ENCODE peak calls at places on chromosomes 3 and 15, in seven cellular contexts. P is prostate gland, B is uterus, G is hepatocyte, C is AG10803, I is HFFc6, R is tibial artery. M is an unnamed sample.

GRCh38 chr15:45307230-45307924 is 55.3 kb downstream of the SLC28A2 start:
- DNase-seq in P (peak), B (no peak), G (peak), C (peak), I (peak), R (no peak), M (no peak)

GRCh38 chr3:97910931-97911351 is 61.3 kb downstream of the RIOX2 start:
- DNase-seq in P (peak), B (no peak), G (peak), C (no peak), I (no peak), R (no peak), M (no peak)

GRCh38 chr3:65894126-65894525 is 144.6 kb downstream of the MAGI1 start:
- DNase-seq in P (no peak), B (no peak), G (no peak), C (peak), I (no peak), R (no peak), M (no peak)

GRCh38 chr3:159882367-159882766 is 106.3 kb upstream of the IL12A start:
- DNase-seq in P (no peak), B (no peak), G (no peak), C (no peak), I (no peak), R (no peak), M (no peak)

GRCh38 chr3:60803812-60804211 is 447.4 kb downstream of the FHIT start:
- DNase-seq in P (no peak), B (no peak), G (no peak), C (peak), I (no peak), R (no peak), M (no peak)

GRCh38 chr3:49868951-49869454 is 703 bp downstream of the CAMKV start:
- DNase-seq in P (no peak), B (no peak), G (no peak), C (no peak), I (no peak), R (no peak), M (no peak)

GRCh38 chr15:66498501-66499386 is 1.2 kb upstream of the SNAPC5 start:
- DNase-seq in P (no peak), B (no peak), G (peak), C (peak), I (peak), R (no peak), M (no peak)

GRCh38 chr15:46266691-46267090 is 631.9 kb downstream of the SQOR start:
- DNase-seq in P (no peak), B (no peak), G (no peak), C (no peak), I (no peak), R (no peak), M (no peak)

GRCh38 chr3:168885028-168885427 is 778.5 kb downstream of the MECOM start:
- DNase-seq in P (no peak), B (no peak), G (no peak), C (peak), I (peak), R (no peak), M (no peak)

GRCh38 chr3:179464296-179465092 is 13.2 kb upstream of the GNB4 start:
- DNase-seq in P (peak), B (no peak), G (no peak), C (no peak), I (no peak), R (no peak), M (no peak)

GRCh38 chr3:55373413-55373812 is 113.7 kb downstream of the WNT5A start:
- DNase-seq in P (no peak), B (no peak), G (no peak), C (no peak), I (no peak), R (no peak), M (no peak)

GRCh38 chr3:1693145-1693544 is 405.5 kb upstream of the CNTN4 start:
- DNase-seq in P (no peak), B (no peak), G (no peak), C (no peak), I (no peak), R (no peak), M (no peak)

GRCh38 chr15:47975422-47975821 is 145.4 kb upstream of the SLC24A5 start:
- DNase-seq in P (no peak), B (no peak), G (no peak), C (no peak), I (no peak), R (no peak), M (no peak)

GRCh38 chr15:62342959-62343358 is 177.9 kb upstream of the C2CD4B start:
- DNase-seq in P (no peak), B (no peak), G (no peak), C (no peak), I (no peak), R (no peak), M (no peak)

GRCh38 chr3:166455724-166456123 is 618.5 kb upstream of the BCHE start:
- DNase-seq in P (no peak), B (no peak), G (no peak), C (peak), I (no peak), R (no peak), M (no peak)

GRCh38 chr15:44775923-44776322 is 39.6 kb downstream of the TRIM69 start:
- DNase-seq in P (no peak), B (no peak), G (peak), C (peak), I (no peak), R (no peak), M (no peak)

GRCh38 chr3:30518201-30518864 is 88.1 kb upstream of the TGFBR2 start:
- DNase-seq in P (peak), B (peak), G (peak), C (peak), I (no peak), R (peak), M (no peak)

GRCh38 chr3:123081718-123082369 is 15.0 kb downstream of the PDIA5 start:
- DNase-seq in P (no peak), B (no peak), G (no peak), C (no peak), I (no peak), R (no peak), M (no peak)

GRCh38 chr15:52528465-52529288 is at the start of gene MYO5A:
- DNase-seq in P (peak), B (peak), G (peak), C (peak), I (peak), R (peak), M (peak)

GRCh38 chr15:98025237-98025636 is 64.7 kb downstream of the ARRDC4 start:
- DNase-seq in P (no peak), B (no peak), G (no peak), C (peak), I (peak), R (no peak), M (no peak)

GRCh38 chr3:167406876-167407492 is 26.9 kb upstream of the ZBBX start:
- DNase-seq in P (peak), B (no peak), G (peak), C (peak), I (no peak), R (no peak), M (no peak)

GRCh38 chr3:13711911-13712650 is 163.2 kb downstream of the FBLN2 start:
- DNase-seq in P (peak), B (no peak), G (no peak), C (no peak), I (no peak), R (peak), M (no peak)

GRCh38 chr3:18423401-18424212 is 1.5 kb downstream of the SATB1 start:
- DNase-seq in P (peak), B (peak), G (peak), C (peak), I (peak), R (peak), M (peak)

GRCh38 chr3:48142316-48142870 is 45.8 kb downstream of the CDC25A start:
- DNase-seq in P (peak), B (no peak), G (no peak), C (no peak), I (no peak), R (no peak), M (no peak)

GRCh38 chr15:92612891-92613290 is 42.7 kb downstream of the FAM174B start:
- DNase-seq in P (no peak), B (no peak), G (no peak), C (no peak), I (no peak), R (peak), M (no peak)

GRCh38 chr15:92611150-92611549 is 44.4 kb downstream of the FAM174B start:
- DNase-seq in P (no peak), B (no peak), G (no peak), C (no peak), I (no peak), R (no peak), M (no peak)

GRCh38 chr15:92610101-92610520 is 45.5 kb downstream of the FAM174B start:
- DNase-seq in P (no peak), B (no peak), G (no peak), C (no peak), I (no peak), R (peak), M (no peak)

GRCh38 chr15:92613841-92614240 is 41.7 kb downstream of the FAM174B start:
- DNase-seq in P (no peak), B (peak), G (no peak), C (no peak), I (no peak), R (no peak), M (no peak)

GRCh38 chr15:92611995-92612745 is 43.4 kb downstream of the FAM174B start:
- DNase-seq in P (no peak), B (no peak), G (no peak), C (peak), I (no peak), R (peak), M (no peak)
- TF ChIP-seq CTCF in P (no peak), B (no peak), G (no peak), C (no peak), I (no peak), R (no peak), M (no peak)

DNA sequence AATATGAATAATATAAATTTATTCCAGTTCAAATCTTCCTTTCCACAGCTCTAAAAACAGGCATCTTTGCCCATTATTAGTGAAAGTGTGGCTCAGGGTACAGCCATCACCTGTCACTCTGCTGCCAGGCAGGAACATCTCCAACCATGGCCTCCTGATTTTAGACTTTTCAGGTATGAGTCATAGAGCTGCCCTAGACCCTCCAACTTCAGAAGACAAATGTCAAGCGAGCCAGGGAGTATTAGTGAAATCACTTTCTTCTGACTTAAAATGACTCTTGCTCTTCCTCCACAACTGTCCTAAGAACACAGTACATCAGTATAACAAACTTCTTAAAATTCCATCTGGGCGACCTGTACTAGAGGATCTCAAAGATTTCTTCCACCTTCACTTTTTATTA is 78.1 kb upstream of the AKAP13 start:
- DNase-seq in P (no peak), B (no peak), G (no peak), C (no peak), I (no peak), R (no peak), M (no peak)
- TF ChIP-seq CTCF in P (no peak), B (no peak), G (no peak), C (no peak), I (no peak), R (no peak), M (no peak)

DNA sequence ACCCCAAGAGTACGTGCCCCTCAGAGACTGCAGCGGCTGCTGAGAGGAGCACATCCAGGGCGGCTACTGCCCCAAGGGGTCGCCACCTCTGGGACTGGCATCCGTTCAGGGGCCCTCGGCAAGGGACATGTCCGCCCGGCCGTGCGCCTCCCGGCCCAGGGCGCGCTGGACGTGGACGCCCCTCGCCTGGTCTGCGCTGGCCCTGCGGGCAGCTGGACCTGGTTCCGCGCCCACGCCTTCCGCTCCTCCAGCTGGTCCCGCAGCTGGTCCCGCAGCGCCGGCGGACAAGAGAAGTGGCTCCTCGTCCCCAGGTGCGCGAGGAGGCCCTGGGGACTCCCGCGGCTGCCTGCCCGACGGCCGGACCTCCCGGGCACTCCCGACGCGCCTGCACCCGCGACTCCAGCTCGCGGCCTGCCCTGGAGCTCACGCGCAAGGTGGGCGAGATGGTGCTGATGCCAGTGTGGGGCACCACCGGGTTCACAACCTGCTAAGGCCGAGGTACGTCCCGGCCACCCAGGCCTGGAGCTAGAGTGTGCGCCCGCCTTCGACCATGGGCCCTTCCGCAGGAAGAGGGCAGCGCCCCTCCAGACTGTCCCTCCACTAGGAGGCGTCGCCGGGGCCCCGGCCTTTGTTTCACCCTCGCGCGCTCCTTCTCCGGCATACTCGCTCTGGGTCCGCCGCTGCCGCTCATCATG is 14.4 kb upstream of the GP9 start:
- DNase-seq in P (no peak), B (no peak), G (no peak), C (no peak), I (no peak), R (no peak), M (peak)
- TF ChIP-seq CTCF in P (no peak), B (no peak), G (no peak), C (no peak), I (no peak), R (no peak), M (peak)

DNA sequence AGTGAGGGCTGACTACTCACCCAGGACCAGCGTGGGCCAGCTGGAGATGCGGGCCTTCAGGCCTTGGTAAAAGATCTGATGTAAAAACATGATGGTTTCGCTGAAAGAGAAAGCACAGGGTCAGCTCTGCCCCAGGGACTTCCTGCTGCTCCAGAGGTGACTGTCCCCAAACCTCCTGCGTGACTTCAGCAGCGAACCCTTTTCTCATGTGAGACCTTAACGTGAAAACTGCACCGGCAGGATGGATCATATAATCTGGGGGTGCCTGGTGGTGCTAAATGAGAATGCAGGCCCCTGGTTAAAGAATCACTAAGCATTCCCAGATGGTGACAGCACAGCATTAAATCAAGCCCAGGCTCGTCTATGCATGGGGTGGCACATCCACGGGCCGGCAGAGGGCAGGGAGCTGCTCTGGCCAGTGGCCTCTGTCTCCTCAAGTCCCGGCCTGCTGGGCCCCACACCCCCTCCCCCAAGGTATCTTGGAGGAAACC is 55.4 kb downstream of the RASGRF1 start:
- DNase-seq in P (no peak), B (no peak), G (no peak), C (no peak), I (peak), R (no peak), M (no peak)
- TF ChIP-seq CTCF in P (peak), B (no peak), G (no peak), C (peak), I (peak), R (no peak), M (no peak)

GRCh38 chr15:55494927-55495326 is 13.1 kb downstream of the DNAAF4 start:
- DNase-seq in P (no peak), B (no peak), G (no peak), C (no peak), I (no peak), R (no peak), M (no peak)

GRCh38 chr15:55499158-55499557 is 8.9 kb downstream of the DNAAF4 start:
- DNase-seq in P (no peak), B (no peak), G (no peak), C (no peak), I (no peak), R (no peak), M (no peak)

DNA sequence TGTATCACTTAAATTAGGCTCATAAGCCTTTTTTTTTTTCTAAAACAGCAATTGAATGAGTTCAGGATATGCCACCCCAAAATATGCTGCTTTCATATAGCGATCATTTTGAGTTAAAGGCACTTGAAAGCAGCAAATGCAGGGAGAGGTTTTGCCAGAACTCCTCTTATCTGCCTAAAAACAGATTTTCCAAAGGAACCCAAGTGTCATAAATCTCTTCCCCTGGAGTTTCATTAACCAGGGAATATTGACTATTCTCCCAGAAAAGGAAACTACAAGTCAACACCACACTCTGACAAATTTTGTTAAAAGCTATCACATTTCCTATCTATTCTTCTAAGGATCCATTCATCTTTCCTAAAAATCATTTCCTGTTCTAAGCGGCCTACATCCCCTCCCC is 11.3 kb downstream of the DNAAF4 start:
- DNase-seq in P (no peak), B (no peak), G (no peak), C (no peak), I (no peak), R (no peak), M (no peak)
- TF ChIP-seq CTCF in P (no peak), B (no peak), G (no peak), C (no peak), I (no peak), R (no peak), M (no peak)

DNA sequence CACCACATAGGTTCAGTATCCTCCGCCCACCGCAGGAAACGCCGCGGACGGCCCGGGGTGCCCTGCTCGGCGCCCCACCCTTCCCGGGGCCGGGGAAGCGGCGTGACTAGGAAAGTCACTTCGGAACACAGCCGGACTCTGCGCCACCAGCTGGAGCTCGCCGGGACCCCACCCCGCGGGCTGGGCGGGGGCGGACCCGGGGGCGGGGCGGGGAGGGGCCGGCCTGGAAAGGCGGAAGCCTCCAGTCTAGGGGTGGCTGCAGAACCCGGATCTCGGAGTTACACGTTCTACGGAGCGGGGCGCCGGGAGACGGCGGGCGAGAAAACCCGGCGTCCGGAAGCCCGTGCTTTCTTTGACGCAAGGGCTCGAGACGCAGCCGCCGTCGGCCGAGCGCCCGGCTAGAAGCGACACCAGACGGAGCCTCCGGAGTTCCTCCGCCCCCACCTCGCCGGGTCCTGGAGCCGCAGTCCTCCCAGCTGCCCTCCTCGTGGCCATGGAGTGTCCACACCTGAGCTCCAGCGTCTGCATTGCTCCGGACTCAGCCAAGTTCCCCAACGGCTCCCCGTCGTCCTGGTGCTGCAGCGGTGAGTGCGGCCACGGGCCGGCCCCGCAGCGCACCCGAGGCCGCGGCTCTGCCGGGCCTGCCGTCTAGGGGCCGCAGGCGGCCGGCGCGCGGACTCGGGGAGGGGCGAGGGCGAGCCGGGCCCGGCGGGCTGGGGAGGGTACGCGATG is at the start of gene USP3:
- DNase-seq in P (peak), B (peak), G (peak), C (peak), I (peak), R (peak), M (peak)
- TF ChIP-seq CTCF in P (peak), B (peak), G (peak), C (no peak), I (peak), R (peak), M (peak)

DNA sequence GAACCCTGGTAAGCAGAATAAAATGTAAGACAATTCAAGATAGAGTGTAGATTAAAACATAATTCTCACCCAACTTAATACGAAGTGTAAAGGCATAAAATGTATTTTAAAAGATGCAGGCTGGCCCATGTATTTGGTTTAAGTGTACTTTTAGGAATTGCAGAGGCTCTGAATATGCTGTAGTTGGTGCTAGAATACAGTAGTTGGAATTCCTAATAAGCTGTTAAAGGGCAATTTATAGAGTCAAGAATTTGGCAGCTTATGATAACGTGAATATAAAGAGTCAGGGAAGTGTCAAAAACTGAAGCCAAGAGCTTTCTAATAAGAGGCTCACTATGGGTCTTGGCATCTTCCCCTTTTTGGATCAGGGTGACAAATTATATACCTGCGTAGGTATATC is 36.5 kb downstream of the ADAMTS9 start:
- DNase-seq in P (no peak), B (no peak), G (no peak), C (peak), I (no peak), R (no peak), M (no peak)
- TF ChIP-seq CTCF in P (no peak), B (no peak), G (no peak), C (no peak), I (no peak), R (peak), M (no peak)